ENCODE peak calls at places on chromosome 9, in six cellular contexts. G is mesothelial cell of epicardium, I is ascending aorta, L is Calu3, U is GM10248, D is fibroblast of pulmonary artery. R is an unnamed sample.

GRCh38 chr9:95100071-95100627 is 217.4 kb downstream of the FANCC start:
- DNase-seq in G (no peak), I (no peak), L (no peak), U (no peak), D (no peak), R (no peak)

GRCh38 chr9:124342946-124343485 is 72.2 kb downstream of the PSMB7 start:
- DNase-seq in G (no peak), I (peak; percentile 63), L (no peak), U (no peak), D (peak; percentile 79), R (no peak)

GRCh38 chr9:38319496-38320173 is 72.9 kb upstream of the ALDH1B1 start:
- DNase-seq in G (no peak), I (no peak), L (no peak), U (no peak), D (no peak), R (no peak)

GRCh38 chr9:132372177-132373095 is 17.6 kb upstream of the SETX start:
- DNase-seq in G (no peak), I (peak; percentile 38), L (no peak), U (no peak), D (peak; percentile 85), R (peak; percentile 58)

GRCh38 chr9:83200531-83200930 is 137.6 kb upstream of the RASEF start:
- DNase-seq in G (no peak), I (no peak), L (no peak), U (no peak), D (no peak), R (no peak)

GRCh38 chr9:19456996-19457693 is 48.3 kb downstream of the ACER2 start:
- DNase-seq in G (peak; percentile 82), I (no peak), L (peak; percentile 65), U (peak; percentile 70), D (peak; percentile 87), R (no peak)

GRCh38 chr9:35831040-35831439 is 2.0 kb downstream of the TMEM8B start:
- DNase-seq in G (no peak), I (no peak), L (no peak), U (no peak), D (no peak), R (no peak)

GRCh38 chr9:124242331-124243194 is 15.2 kb upstream of the NEK6 start:
- DNase-seq in G (no peak), I (no peak), L (no peak), U (no peak), D (no peak), R (no peak)

GRCh38 chr9:92696619-92697018 is 26.7 kb upstream of the IPPK start:
- DNase-seq in G (no peak), I (no peak), L (no peak), U (no peak), D (no peak), R (no peak)

GRCh38 chr9:95085036-95085770 is 232.3 kb downstream of the FANCC start:
- DNase-seq in G (no peak), I (no peak), L (no peak), U (no peak), D (no peak), R (no peak)

GRCh38 chr9:92982130-92982529 is 34.8 kb downstream of the FGD3 start:
- DNase-seq in G (no peak), I (no peak), L (no peak), U (no peak), D (no peak), R (no peak)

GRCh38 chr9:27664136-27664819 is 91.0 kb upstream of the C9orf72 start:
- DNase-seq in G (no peak), I (no peak), L (no peak), U (no peak), D (no peak), R (no peak)

GRCh38 chr9:107016383-107016782 is 153.4 kb downstream of the ZNF462 start:
- DNase-seq in G (no peak), I (no peak), L (no peak), U (no peak), D (no peak), R (no peak)

GRCh38 chr9:107024193-107024592 is 161.2 kb downstream of the ZNF462 start:
- DNase-seq in G (no peak), I (no peak), L (no peak), U (no peak), D (no peak), R (no peak)

GRCh38 chr9:107019216-107019615 is 156.2 kb downstream of the ZNF462 start:
- DNase-seq in G (no peak), I (no peak), L (no peak), U (no peak), D (peak; percentile 64), R (no peak)

DNA sequence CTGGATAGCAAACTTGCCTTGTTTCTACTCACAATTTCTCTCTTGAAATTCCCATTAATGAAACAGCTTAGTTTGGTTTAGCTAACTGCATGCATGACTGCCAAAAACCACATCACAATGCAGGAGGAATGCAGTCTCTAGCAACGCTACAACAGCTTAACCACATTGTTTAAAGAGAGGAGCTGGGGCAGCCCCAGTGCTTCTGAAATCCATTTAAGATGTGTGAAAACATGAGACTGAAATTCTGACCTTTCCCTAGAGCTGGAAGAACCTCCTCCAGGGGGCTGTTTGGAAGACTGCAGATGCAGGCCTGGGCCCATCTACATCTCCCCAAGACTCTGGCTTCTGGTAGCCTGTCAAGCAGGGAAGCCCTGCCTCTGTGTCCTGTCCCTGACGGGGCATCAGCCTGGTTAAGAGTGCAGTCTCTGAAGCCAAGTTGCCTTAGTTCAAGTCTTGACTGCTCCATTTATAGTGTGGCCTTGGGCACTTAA is 157.1 kb downstream of the ZNF462 start:
- DNase-seq in G (no peak), I (no peak), L (no peak), U (no peak), D (peak; percentile 93), R (no peak)
- TF ChIP-seq CTCF in G (no peak), I (no peak), L (no peak), U (no peak), D (no peak), R (no peak)

GRCh38 chr9:97985058-97985861 is 2.1 kb downstream of the ANP32B start:
- DNase-seq in G (peak; percentile 49), I (no peak), L (peak; percentile 11), U (no peak), D (peak; percentile 23), R (no peak)

GRCh38 chr9:97983524-97984187 is 515 bp downstream of the ANP32B start:
- DNase-seq in G (peak; percentile 69), I (peak; percentile 9), L (peak; percentile 33), U (peak; percentile 60), D (peak; percentile 35), R (no peak)

GRCh38 chr9:97986466-97986865 is 3.3 kb downstream of the ANP32B start:
- DNase-seq in G (no peak), I (no peak), L (no peak), U (no peak), D (no peak), R (no peak)

GRCh38 chr9:97982719-97983523 is at the start of gene ANP32B:
- DNase-seq in G (peak; percentile 95), I (peak; percentile 63), L (peak; percentile 88), U (peak; percentile 94), D (peak; percentile 91), R (no peak)

GRCh38 chr9:97984188-97985057 is 1.3 kb downstream of the ANP32B start:
- DNase-seq in G (peak; percentile 71), I (peak; percentile 14), L (peak; percentile 69), U (peak; percentile 78), D (peak; percentile 81), R (no peak)
- TF ChIP-seq CTCF in G (no peak), I (no peak), L (no peak), U (no peak), D (no peak), R (no peak)

GRCh38 chr9:69122391-69123141 is 51.5 kb upstream of the TJP2 start:
- DNase-seq in G (peak; percentile 43), I (no peak), L (peak; percentile 44), U (no peak), D (peak; percentile 88), R (no peak)

GRCh38 chr9:69120380-69121154 is 53.5 kb upstream of the TJP2 start:
- DNase-seq in G (peak; percentile 72), I (no peak), L (peak; percentile 94), U (peak; percentile 47), D (no peak), R (no peak)

GRCh38 chr9:69118656-69119055 is 55.4 kb upstream of the TJP2 start:
- DNase-seq in G (no peak), I (no peak), L (no peak), U (no peak), D (no peak), R (no peak)

GRCh38 chr9:69122086-69122390 is 52.0 kb upstream of the TJP2 start:
- DNase-seq in G (no peak), I (peak; percentile 33), L (peak; percentile 43), U (peak; percentile 60), D (peak; percentile 68), R (no peak)

DNA sequence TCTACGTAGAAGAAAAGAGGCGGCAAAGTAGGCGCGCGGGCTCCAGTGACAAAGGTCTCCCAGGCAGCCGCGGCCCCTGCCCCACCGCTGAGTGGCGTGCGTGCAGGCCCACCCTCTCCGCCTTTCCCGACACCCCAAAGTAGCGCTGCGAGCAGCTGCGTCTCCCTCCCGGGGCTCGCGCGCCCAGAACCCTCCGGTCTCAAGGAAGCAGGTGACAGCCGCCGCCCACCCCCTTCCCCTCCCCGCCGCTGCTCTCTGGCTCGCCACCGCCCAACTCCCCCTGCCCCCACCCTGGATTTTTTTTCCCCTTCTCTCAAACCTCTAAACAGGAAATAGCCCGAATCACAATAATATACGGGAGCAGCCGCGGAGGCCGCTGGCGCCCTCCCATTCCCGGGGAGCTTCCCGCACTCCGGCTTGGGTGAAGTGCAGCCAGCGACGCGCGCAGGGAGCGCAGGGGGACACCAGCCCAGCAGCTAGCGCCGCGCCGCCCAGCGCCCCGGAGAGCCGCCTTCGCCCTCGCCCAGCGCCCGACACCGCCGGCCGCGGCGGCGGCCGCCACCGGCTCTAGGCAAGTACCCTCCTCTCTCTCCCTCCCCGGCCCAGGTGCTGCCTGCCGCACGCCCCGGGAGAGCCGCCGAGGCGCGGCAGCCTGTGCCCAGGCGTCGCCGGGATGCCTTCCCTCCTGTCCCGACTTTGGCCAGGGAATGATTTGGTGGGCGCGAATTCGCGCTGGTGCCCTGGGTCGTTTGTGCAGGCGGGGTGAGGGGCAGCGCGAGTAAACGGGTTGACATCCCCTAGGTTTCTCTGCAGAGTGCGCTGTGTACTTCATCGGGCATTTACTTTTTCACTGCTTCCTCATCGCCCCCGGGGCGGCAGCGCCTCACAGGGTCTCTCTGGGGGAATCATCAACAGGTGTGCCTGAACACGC is 52.7 kb upstream of the TJP2 start:
- DNase-seq in G (peak; percentile 64), I (no peak), L (peak; percentile 71), U (peak; percentile 64), D (peak; percentile 38), R (peak; percentile 38)
- TF ChIP-seq CTCF in G (no peak), I (no peak), L (no peak), U (peak; percentile 7), D (peak; percentile 2), R (no peak)

DNA sequence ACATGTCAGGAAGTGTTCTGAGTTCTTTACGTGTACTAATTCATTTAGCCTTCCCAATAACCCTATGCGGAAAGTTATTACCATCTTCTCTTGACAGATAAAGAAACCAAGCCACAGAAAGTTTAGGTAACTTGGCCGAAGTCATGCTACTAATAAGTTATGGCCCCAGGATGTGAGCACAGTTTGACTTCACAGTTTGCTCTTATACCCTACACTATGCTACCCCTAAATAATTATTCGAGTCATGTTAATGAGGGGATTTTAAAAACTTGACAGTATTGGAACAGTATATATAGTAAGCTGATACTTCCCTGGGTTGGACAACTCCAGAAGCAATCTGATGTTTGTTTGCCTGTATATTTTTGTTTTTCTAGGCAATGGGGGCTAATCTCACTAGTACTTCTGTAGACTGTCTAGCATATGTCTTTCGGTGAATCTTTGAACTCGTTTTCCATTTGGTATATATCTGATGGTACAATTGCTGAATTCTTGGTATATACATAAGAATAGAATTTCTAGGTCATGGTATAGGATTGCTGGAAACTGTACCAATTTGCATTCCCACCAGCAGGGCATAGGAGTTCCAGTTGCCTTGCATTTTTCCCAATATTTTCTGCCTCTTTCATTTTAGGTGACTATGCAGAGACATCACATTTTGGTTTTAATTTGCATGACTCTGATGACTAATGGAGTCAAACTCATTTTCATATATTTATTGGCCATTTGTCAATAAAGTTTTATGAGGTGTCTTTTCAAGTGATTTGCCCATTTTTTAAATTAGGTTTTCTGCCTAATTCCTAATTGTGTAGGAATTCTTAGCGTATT is 29.2 kb upstream of the PDCD1LG2 start:
- DNase-seq in G (no peak), I (no peak), L (no peak), U (no peak), D (no peak), R (no peak)
- TF ChIP-seq CTCF in G (peak; percentile 17), I (no peak), L (no peak), U (no peak), D (peak; percentile 25), R (no peak)